ENCODE peak calls at places on chromosomes 5 and 9, in ten cellular contexts. N is stimulated activated effector memory CD8-positive, alpha-beta T cell treated with anti-CD3 and anti-CD28 coated beads, Interleukin-12 subunit alpha, Interleukin-12 subunit beta, amount 100 ng/mL, for 72 hours; B is Right ventricle myocardium inferior; Y is pancreas; A is upper lobe of right lung; Z is Panc1; P is CD4-positive, CD25-positive, alpha-beta regulatory T cell; S is right lobe of liver; G is activated CD8-positive, alpha-beta T cell treated with anti-CD3 and anti-CD28 coated beads, Interleukin-2, amount 10 ng/mL, durations not matched to agents 7 days and 5 days; C is left lobe of liver. Q is an unnamed sample.

GRCh38 chr5:104498281-104498680 is 935.7 kb upstream of the NUDT12 start:
- ATAC-seq in Y (no peak), P (no peak), S (no peak), Z (no peak), N (no peak), A (no peak), B (no peak), C (no peak), G (no peak), Q (no peak)

GRCh38 chr5:68739752-68740151 is 354.1 kb upstream of the SLC30A5 start:
- ATAC-seq in N (peak), A (no peak), Y (no peak), G (peak), C (no peak), B (no peak), S (no peak), Z (no peak), P (no peak), Q (no peak)

GRCh38 chr9:128696923-128697707 is 5.2 kb upstream of the PKN3 start:
- ATAC-seq in B (no peak), Y (no peak), P (no peak), C (no peak), G (no peak), Z (peak), N (no peak), A (no peak), S (no peak), Q (no peak)

GRCh38 chr9:72925126-72925810 is 27.6 kb downstream of the ALDH1A1 start:
- ATAC-seq in N (no peak), A (peak), S (peak), P (no peak), Y (peak), Z (no peak), B (peak), C (peak), G (no peak), Q (no peak)

GRCh38 chr5:139880416-139881144 is 85.0 kb downstream of the PSD2 start:
- ATAC-seq in A (peak), Y (no peak), P (no peak), G (no peak), Z (no peak), B (no peak), C (no peak), N (no peak), S (no peak), Q (no peak)

GRCh38 chr5:150398432-150399157 is 14.1 kb downstream of the CD74 start:
- ATAC-seq in P (peak), S (peak), B (no peak), C (peak), A (peak), G (peak), Y (no peak), Z (peak), N (peak), Q (peak)

GRCh38 chr5:115568668-115569067 is 24.1 kb upstream of the FEM1C start:
- ATAC-seq in C (no peak), G (no peak), Y (no peak), B (no peak), N (no peak), Z (no peak), A (no peak), S (no peak), P (no peak), Q (no peak)

GRCh38 chr9:136244116-136244775 is 1.4 kb downstream of the QSOX2 start:
- ATAC-seq in P (peak), A (no peak), C (no peak), N (peak), S (no peak), Z (no peak), Y (no peak), G (peak), B (no peak), Q (no peak)

GRCh38 chr9:132908635-132909034 is 29.9 kb downstream of the SPACA9 start:
- ATAC-seq in S (no peak), A (no peak), Z (no peak), Y (no peak), N (no peak), G (peak), C (no peak), P (peak), B (no peak), Q (no peak)

GRCh38 chr5:150296496-150296895 is 6.2 kb downstream of the ARSI start:
- ATAC-seq in B (no peak), C (no peak), G (no peak), Z (no peak), Y (no peak), S (no peak), N (no peak), P (no peak), A (no peak), Q (no peak)

GRCh38 chr9:6488395-6488794 is 75.4 kb downstream of the UHRF2 start:
- ATAC-seq in A (no peak), B (no peak), S (no peak), Y (no peak), G (no peak), P (no peak), Z (no peak), N (no peak), C (no peak), Q (no peak)

GRCh38 chr5:157540707-157541451 is 34.7 kb downstream of the ADAM19 start:
- ATAC-seq in Y (peak), A (peak), P (peak), S (peak), Z (peak), G (peak), N (peak), C (peak), B (peak), Q (peak)

GRCh38 chr5:43421450-43422133 is 9.4 kb upstream of the CCL28 start:
- ATAC-seq in B (no peak), G (no peak), Y (peak), Z (peak), A (no peak), C (peak), P (no peak), N (no peak), S (no peak), Q (no peak)

GRCh38 chr5:43192558-43193170 is 639 bp downstream of the NIM1K start:
- ATAC-seq in Z (peak), B (peak), G (peak), A (peak), S (peak), Y (peak), N (peak), C (peak), P (peak), Q (peak)

GRCh38 chr5:56075361-56075760 is 80.6 kb upstream of the IL6ST start:
- ATAC-seq in S (no peak), B (peak), Z (no peak), N (no peak), G (no peak), P (no peak), Y (peak), A (peak), C (no peak), Q (peak)

GRCh38 chr9:2257530-2257929 is 242.4 kb downstream of the SMARCA2 start:
- ATAC-seq in B (no peak), G (no peak), A (no peak), N (no peak), C (no peak), Z (no peak), P (no peak), Y (no peak), S (no peak), Q (no peak)

GRCh38 chr5:102222772-102223171 is 73.3 kb downstream of the SLCO4C1 start:
- ATAC-seq in C (peak), S (peak), G (no peak), A (no peak), Y (peak), Z (no peak), P (no peak), N (no peak), B (no peak), Q (no peak)

GRCh38 chr5:157976429-157976828 is 117.5 kb upstream of the CLINT1 start:
- ATAC-seq in N (no peak), G (no peak), P (no peak), S (no peak), Z (no peak), Y (no peak), A (no peak), C (no peak), B (no peak), Q (no peak)

GRCh38 chr5:150419630-150420270 is 7.0 kb upstream of the CD74 start:
- ATAC-seq in C (no peak), G (no peak), Y (no peak), P (no peak), S (no peak), B (no peak), N (no peak), A (peak), Z (no peak), Q (no peak)

GRCh38 chr9:117149996-117150395 is 264.9 kb downstream of the ASTN2 start:
- ATAC-seq in B (no peak), P (no peak), A (no peak), G (no peak), N (no peak), C (no peak), S (no peak), Z (no peak), Y (no peak), Q (no peak)

GRCh38 chr5:17094830-17095229 is 122.6 kb upstream of the BASP1 start:
- ATAC-seq in C (no peak), B (no peak), S (no peak), Y (no peak), N (no peak), A (peak), P (no peak), Z (no peak), G (no peak), Q (no peak)

GRCh38 chr9:14320272-14321245 is 6.6 kb upstream of the NFIB start:
- ATAC-seq in P (no peak), Z (no peak), Y (no peak), N (peak), S (peak), C (no peak), A (no peak), B (no peak), G (no peak), Q (no peak)

GRCh38 chr5:180084638-180085561 is 13.3 kb upstream of the RNF130 start:
- ATAC-seq in B (peak), N (no peak), P (no peak), G (peak), C (no peak), A (peak), Z (no peak), Y (peak), S (peak), Q (no peak)

GRCh38 chr9:126126807-126127206 is 199.8 kb upstream of the MVB12B start:
- ATAC-seq in A (no peak), B (no peak), P (no peak), G (no peak), Z (no peak), Y (no peak), S (no peak), N (no peak), C (no peak), Q (no peak)

GRCh38 chr5:14842117-14842516 is 29.5 kb downstream of the ANKH start:
- ATAC-seq in P (no peak), B (no peak), Y (no peak), C (no peak), G (no peak), N (no peak), S (no peak), Z (no peak), A (no peak), Q (no peak)

GRCh38 chr9:91146391-91147019 is 215.2 kb downstream of the AUH start:
- ATAC-seq in C (no peak), Z (peak), Y (peak), B (peak), A (peak), S (peak), P (no peak), G (no peak), N (peak), Q (no peak)

GRCh38 chr5:173659423-173659822 is 43.0 kb upstream of the BOD1 start:
- ATAC-seq in S (peak), N (no peak), P (no peak), G (no peak), Y (no peak), C (peak), Z (no peak), B (no peak), A (no peak), Q (no peak)

GRCh38 chr9:80787636-80788035 is 901.7 kb downstream of the TLE1 start:
- ATAC-seq in A (no peak), Y (no peak), Z (no peak), N (no peak), G (no peak), C (no peak), B (no peak), P (no peak), S (no peak), Q (no peak)

GRCh38 chr9:107918749-107919148 is 429.2 kb upstream of the KLF4 start:
- ATAC-seq in S (no peak), B (no peak), P (no peak), Z (no peak), G (no peak), N (no peak), C (no peak), Y (no peak), A (peak), Q (no peak)

GRCh38 chr5:32331217-32331926 is 18.6 kb upstream of the MTMR12 start:
- ATAC-seq in A (peak), N (no peak), S (peak), Z (no peak), Y (peak), P (no peak), B (no peak), G (no peak), C (peak), Q (no peak)

GRCh38 chr5:95923918-95924559 is 37.6 kb downstream of the ELL2 start:
- ATAC-seq in B (no peak), P (no peak), A (peak), C (no peak), Z (no peak), G (no peak), S (peak), Y (peak), N (no peak), Q (no peak)

GRCh38 chr5:1777281-1778137 is 22.1 kb downstream of the MRPL36 start:
- ATAC-seq in B (no peak), Z (no peak), G (no peak), N (peak), A (peak), S (no peak), C (no peak), P (no peak), Y (no peak), Q (no peak)

GRCh38 chr9:131671150-131671549 is 68.7 kb downstream of the RAPGEF1 start:
- ATAC-seq in Z (no peak), C (no peak), G (no peak), A (no peak), P (no peak), B (no peak), N (no peak), Y (no peak), S (no peak), Q (no peak)

GRCh38 chr9:128787583-128788156 is 617 bp downstream of the TBC1D13 start:
- ATAC-seq in B (no peak), Y (peak), C (peak), P (no peak), S (peak), G (no peak), N (no peak), A (peak), Z (no peak), Q (no peak)

GRCh38 chr5:40875958-40876357 is 33.3 kb upstream of the C7 start:
- ATAC-seq in N (no peak), C (no peak), Z (no peak), S (no peak), A (no peak), Y (no peak), B (no peak), P (no peak), G (no peak), Q (no peak)

GRCh38 chr5:74519161-74519571 is 121.4 kb downstream of the ENC1 start:
- ATAC-seq in G (no peak), A (peak), Y (no peak), C (no peak), S (no peak), N (no peak), B (no peak), Z (no peak), P (no peak), Q (no peak)

GRCh38 chr9:101485873-101486692 is 47.6 kb upstream of the RNF20 start:
- ATAC-seq in A (peak), B (peak), Z (peak), Y (peak), N (peak), P (no peak), S (peak), C (peak), G (peak), Q (peak)

GRCh38 chr5:105882956-105883481 is 1787.7 kb downstream of the EFNA5 start:
- ATAC-seq in P (no peak), B (no peak), S (no peak), C (no peak), Z (no peak), A (no peak), G (no peak), N (no peak), Y (no peak), Q (no peak)

GRCh38 chr9:96139592-96140251 is 162.3 kb downstream of the HSD17B3 start:
- ATAC-seq in N (no peak), B (peak), A (peak), Z (no peak), Y (peak), P (no peak), S (peak), C (no peak), G (no peak), Q (peak)